ENCODE peak calls at places on chromosomes 13 and 19, in seven cellular contexts. V is posterior cingulate gyrus, A is iris pigment epithelial cell, R is foreskin melanocyte, G is COR-L47, F is left colon, M is BE2C. B is an unnamed sample.

GRCh38 chr19:40754611-40755247 is 3.7 kb downstream of the SNRPA start:
- DNase-seq in A (peak; percentile 14), G (no peak), R (no peak), F (peak; percentile 67), M (no peak), V (no peak), B (no peak)

GRCh38 chr13:24627864-24628418 is 52.3 kb upstream of the ATP12A start:
- DNase-seq in F (no peak), R (no peak), M (no peak), V (no peak), A (no peak), G (no peak), B (no peak)

GRCh38 chr19:49502866-49503581 is 6.8 kb downstream of the RPS11 start:
- DNase-seq in R (no peak), G (peak; percentile 61), M (peak; percentile 70), F (no peak), A (peak; percentile 88), V (no peak), B (peak; percentile 58)

GRCh38 chr13:23007430-23007829 is 173.3 kb upstream of the SGCG start:
- DNase-seq in F (peak; percentile 5), A (no peak), R (no peak), M (no peak), V (no peak), G (no peak), B (no peak)

GRCh38 chr13:90717451-90717936 is 630.0 kb upstream of the MIR17HG start:
- DNase-seq in M (no peak), V (no peak), F (no peak), G (no peak), A (peak; percentile 91), R (peak; percentile 5), B (no peak)

GRCh38 chr19:31328238-31328637 is 21.0 kb downstream of the TSHZ3 start:
- DNase-seq in F (no peak), A (no peak), V (no peak), R (no peak), G (no peak), M (no peak), B (no peak)

GRCh38 chr13:42453091-42453645 is 120.8 kb upstream of the TNFSF11 start:
- DNase-seq in F (no peak), G (no peak), M (no peak), A (no peak), R (no peak), V (no peak), B (no peak)

GRCh38 chr13:32846020-32846451 is 170.2 kb upstream of the KL start:
- DNase-seq in A (no peak), R (no peak), V (no peak), F (no peak), M (no peak), G (no peak), B (no peak)

GRCh38 chr19:38740932-38741331 is 3.3 kb downstream of the CAPN12 start:
- DNase-seq in V (no peak), R (no peak), M (no peak), G (no peak), A (no peak), F (no peak), B (no peak)

B was measured in AG08396.